ENCODE peak calls at places on chromosomes 3 and 15, in five cellular contexts. X is CD8-positive, alpha-beta T cell; O is psoas muscle; I is adrenal gland; M is OCI-LY7. B is an unnamed sample.

GRCh38 chr3:24323272-24323671 is 171.4 kb downstream of the THRB start:
- DNase-seq in M (no peak), I (no peak), X (no peak), O (no peak), B (no peak)

GRCh38 chr3:170076715-170077238 is 39.0 kb downstream of the GPR160 start:
- DNase-seq in I (no peak), M (peak), O (no peak), X (no peak), B (no peak)

GRCh38 chr3:94307588-94307987 is 244.7 kb downstream of the NSUN3 start:
- DNase-seq in O (no peak), X (no peak), M (no peak), I (no peak), B (no peak)

GRCh38 chr15:29670945-29671307 is 151.3 kb downstream of the TJP1 start:
- DNase-seq in O (no peak), I (no peak), M (no peak), X (no peak), B (no peak)

GRCh38 chr3:136604961-136605360 is 147.2 kb downstream of the STAG1 start:
- DNase-seq in M (no peak), X (no peak), O (no peak), I (no peak), B (no peak)

GRCh38 chr15:31412824-31413223 is 86.2 kb downstream of the KLF13 start:
- DNase-seq in O (no peak), X (no peak), I (no peak), M (no peak), B (no peak)

GRCh38 chr3:33114622-33115023 is 809 bp downstream of the CRTAP start:
- DNase-seq in I (no peak), O (no peak), M (no peak), X (no peak), B (no peak)

GRCh38 chr15:39204031-39204430 is 376.8 kb upstream of the THBS1 start:
- DNase-seq in O (no peak), M (no peak), X (no peak), I (no peak), B (no peak)

GRCh38 chr3:112053229-112053628 is 18.7 kb downstream of the TMPRSS7 start:
- DNase-seq in I (no peak), O (no peak), M (no peak), X (no peak), B (no peak)

GRCh38 chr3:131216801-131217200 is 164.8 kb upstream of the NUDT16 start:
- DNase-seq in I (peak), M (no peak), X (no peak), O (peak), B (no peak)

GRCh38 chr15:93997071-93997658 is 234.2 kb upstream of the MCTP2 start:
- DNase-seq in X (no peak), I (no peak), M (peak), O (no peak), B (no peak)

GRCh38 chr3:59772416-59773408 is 722.9 kb upstream of the CFAP20DC start:
- DNase-seq in I (no peak), O (no peak), M (no peak), X (peak), B (no peak)

GRCh38 chr15:35112346-35112745 is 27.3 kb upstream of the NANOGP8 start:
- DNase-seq in X (no peak), M (no peak), I (no peak), O (no peak), B (no peak)

GRCh38 chr3:98445949-98446406 is 17.0 kb upstream of the OR5K1 start:
- DNase-seq in M (no peak), X (no peak), O (no peak), I (no peak), B (no peak)

GRCh38 chr3:107430214-107431047 is 53.2 kb downstream of the CCDC54 start:
- DNase-seq in I (peak), M (no peak), O (peak), X (peak), B (no peak)

GRCh38 chr3:71930056-71930991 is 145.4 kb upstream of the PROK2 start:
- DNase-seq in I (peak), X (no peak), M (peak), O (no peak), B (no peak)

DNA sequence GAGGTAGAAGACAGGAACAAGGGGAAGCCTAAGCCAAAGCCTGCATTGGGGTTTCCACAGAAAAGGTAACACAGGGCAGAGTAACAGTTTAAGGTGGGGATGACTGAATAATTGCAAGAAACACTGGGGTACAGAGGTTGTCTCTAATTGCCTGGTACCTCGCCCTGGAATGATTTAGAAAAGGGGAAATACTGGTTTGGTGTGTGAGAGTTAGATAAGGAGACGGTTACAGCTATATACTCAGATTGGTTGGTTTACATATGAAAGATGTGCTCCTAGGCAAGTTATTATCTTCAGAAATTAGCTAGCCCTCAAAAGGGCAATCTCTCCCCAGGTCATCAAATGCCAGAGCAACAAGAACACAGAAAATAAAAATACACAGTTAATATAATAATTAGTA is 58.8 kb downstream of the SMARCC1 start:
- DNase-seq in O (no peak), X (no peak), I (no peak), M (no peak), B (no peak)
- H3K27ac ChIP-seq in O (no peak), X (no peak), I (no peak), M (no peak), B (no peak)

GRCh38 chr3:128207953-128208352 is 54.7 kb downstream of the EEFSEC start:
- DNase-seq in X (no peak), M (no peak), I (no peak), O (no peak), B (no peak)
- H3K27ac ChIP-seq in X (no peak), M (no peak), I (no peak), O (no peak), B (no peak)

GRCh38 chr3:54954019-54954418 is 26.2 kb upstream of the LRTM1 start:
- DNase-seq in O (peak), M (no peak), X (no peak), I (peak), B (no peak)
- H3K27ac ChIP-seq in O (peak), M (no peak), X (no peak), I (no peak), B (no peak)

DNA sequence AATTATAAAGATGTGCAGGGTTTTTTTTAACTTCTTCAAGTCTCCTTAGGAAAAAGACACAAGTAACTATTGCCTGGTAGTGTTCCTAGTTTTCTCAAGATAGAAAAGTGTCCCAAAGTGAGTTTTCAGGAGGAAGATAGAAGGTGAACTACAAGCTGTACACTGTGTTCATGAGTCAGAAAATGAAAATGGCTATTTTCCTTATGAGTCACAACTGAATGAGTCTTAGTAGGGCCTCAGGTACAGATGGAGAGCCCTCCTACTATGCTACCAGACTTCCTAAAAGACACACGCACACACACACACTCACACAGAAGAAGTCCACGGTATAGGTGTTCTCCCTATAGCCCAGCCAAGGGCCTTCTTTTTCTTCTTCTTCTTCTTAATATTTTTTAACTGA is 3.1 kb downstream of the MYO1E start:
- DNase-seq in X (no peak), I (no peak), M (no peak), O (no peak), B (no peak)
- H3K27ac ChIP-seq in X (no peak), I (no peak), M (no peak), O (no peak), B (no peak)

GRCh38 chr3:50442940-50443579 is 60.4 kb downstream of the CACNA2D2 start:
- DNase-seq in O (no peak), I (no peak), X (no peak), M (no peak), B (no peak)

GRCh38 chr3:50444213-50444612 is 59.2 kb downstream of the CACNA2D2 start:
- DNase-seq in I (no peak), O (no peak), X (no peak), M (no peak), B (no peak)

GRCh38 chr3:50447290-50447840 is 56.1 kb downstream of the CACNA2D2 start:
- DNase-seq in O (no peak), I (no peak), M (no peak), X (no peak), B (no peak)

GRCh38 chr3:50445919-50446318 is 57.5 kb downstream of the CACNA2D2 start:
- DNase-seq in O (no peak), X (no peak), I (no peak), M (no peak), B (no peak)

DNA sequence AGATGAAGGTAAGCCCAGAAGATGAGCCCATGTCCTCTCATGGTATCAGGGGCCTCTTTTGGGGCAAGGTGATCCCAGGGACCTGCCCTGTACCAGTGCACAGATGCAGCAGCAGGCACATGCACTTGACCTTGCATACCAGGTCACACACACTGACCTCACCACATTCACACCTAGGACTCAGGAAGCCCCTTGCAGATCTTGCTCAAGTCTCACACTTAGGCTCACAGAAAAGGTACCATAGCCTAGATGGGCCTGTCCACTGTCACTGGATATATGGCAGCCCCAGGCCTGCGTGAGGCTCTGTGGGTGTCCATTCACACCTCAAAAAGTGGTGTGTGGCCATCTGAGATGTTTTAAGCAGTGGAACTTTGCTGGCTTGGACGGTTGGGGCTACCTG is 58.7 kb downstream of the CACNA2D2 start:
- DNase-seq in I (no peak), M (no peak), O (no peak), X (no peak), B (no peak)
- H3K27ac ChIP-seq in I (no peak), M (no peak), O (no peak), X (no peak), B (no peak)

DNA sequence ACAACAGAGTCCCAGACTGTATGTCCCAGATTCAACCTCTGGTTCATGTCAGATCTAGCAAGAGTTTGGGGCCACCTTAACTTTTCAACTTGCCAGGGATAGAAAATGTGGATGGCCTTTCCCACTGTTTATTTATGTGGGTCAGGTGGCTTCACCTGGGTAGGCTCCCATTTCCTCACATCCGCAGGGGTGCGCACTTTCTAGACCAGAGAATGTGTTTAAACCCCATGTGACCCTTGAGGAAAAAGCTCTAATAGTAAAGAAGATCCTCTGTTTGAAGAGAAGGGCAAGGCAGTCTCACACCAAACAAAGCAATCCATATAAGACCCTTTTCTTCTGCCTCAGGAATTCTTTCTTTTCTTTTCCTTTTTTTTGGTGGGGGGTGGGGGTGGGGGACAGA is 167.2 kb upstream of the TSC22D2 start:
- DNase-seq in I (no peak), X (no peak), O (no peak), M (no peak), B (no peak)
- H3K27ac ChIP-seq in I (no peak), X (no peak), O (no peak), M (no peak), B (no peak)

GRCh38 chr3:193824365-193824764 is 231.4 kb downstream of the OPA1 start:
- DNase-seq in M (no peak), I (no peak), X (no peak), O (no peak), B (no peak)

GRCh38 chr3:193827831-193828230 is 234.8 kb downstream of the OPA1 start:
- DNase-seq in X (no peak), I (no peak), M (no peak), O (no peak), B (no peak)

GRCh38 chr3:193825617-193826016 is 232.6 kb downstream of the OPA1 start:
- DNase-seq in O (no peak), X (no peak), I (no peak), M (no peak), B (no peak)

GRCh38 chr3:193827039-193827669 is 234.1 kb downstream of the OPA1 start:
- DNase-seq in I (no peak), M (no peak), O (no peak), X (no peak), B (no peak)

GRCh38 chr3:193826126-193826795 is 233.3 kb downstream of the OPA1 start:
- DNase-seq in O (peak), X (no peak), M (no peak), I (peak), B (no peak)
- H3K27ac ChIP-seq in O (no peak), X (no peak), M (no peak), I (peak), B (no peak)

DNA sequence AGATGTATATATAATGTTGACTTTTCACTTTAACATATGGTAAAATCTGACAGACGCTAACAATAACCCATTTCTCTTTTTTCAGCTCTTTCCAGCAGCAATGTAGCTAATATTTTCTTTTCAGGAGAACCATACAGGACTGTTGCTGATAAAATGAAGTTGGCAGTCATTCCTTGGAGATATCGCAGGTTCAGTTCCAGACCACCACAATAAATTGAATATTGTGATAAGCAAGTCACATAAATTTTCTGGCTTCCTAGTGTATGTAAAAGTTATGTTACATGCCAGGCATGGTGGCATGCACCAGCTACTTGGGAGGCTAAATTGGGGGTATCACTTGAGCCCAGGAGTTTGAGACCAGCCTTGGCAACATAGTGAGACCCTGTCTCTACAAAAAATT is 31.9 kb upstream of the TM4SF1 start:
- DNase-seq in O (no peak), X (no peak), I (no peak), M (no peak), B (no peak)
- H3K27ac ChIP-seq in O (no peak), X (no peak), I (no peak), M (no peak), B (no peak)